ENCODE peak calls at places on chromosomes 5 and 9, in six cellular contexts. W, L, M, Q, D and B are unnamed samples.
A peak's percentile ranks its signal among the peaks of the same experiment; 100 is the strongest.

GRCh38 chr5:119356384-119357188 is 767 bp downstream of the TNFAIP8 start:
- DNase-seq in D (no peak), Q (no peak), L (no peak), M (no peak), W (no peak), B (no peak)

GRCh38 chr9:121708768-121709488 is 57.5 kb downstream of the DAB2IP start:
- DNase-seq in L (no peak), D (no peak), W (no peak), M (no peak), Q (peak; percentile 30), B (no peak)

GRCh38 chr5:74516217-74516636 is 124.3 kb downstream of the ENC1 start:
- DNase-seq in D (no peak), Q (no peak), W (peak; percentile 61), L (no peak), M (no peak), B (no peak)

GRCh38 chr9:126531035-126531571 is 82.6 kb upstream of the LMX1B start:
- DNase-seq in L (no peak), Q (no peak), M (no peak), W (no peak), D (no peak), B (no peak)

GRCh38 chr5:149093625-149094024 is 30.8 kb upstream of the SH3TC2 start:
- DNase-seq in W (no peak), M (no peak), L (no peak), Q (no peak), D (no peak), B (no peak)

GRCh38 chr9:27791311-27791710 is 218.0 kb upstream of the C9orf72 start:
- DNase-seq in D (no peak), L (no peak), W (no peak), M (no peak), Q (no peak), B (no peak)

GRCh38 chr5:139019880-139020279 is 144.7 kb upstream of the LRRTM2 start:
- DNase-seq in M (no peak), L (no peak), W (no peak), D (no peak), Q (no peak), B (no peak)

GRCh38 chr9:121566401-121567141 is 66.9 kb upstream of the GGTA1 start:
- DNase-seq in Q (no peak), D (no peak), W (no peak), M (no peak), L (no peak), B (no peak)

GRCh38 chr5:53027913-53028312 is 38.8 kb downstream of the ITGA2 start:
- DNase-seq in D (no peak), M (no peak), W (no peak), L (no peak), Q (no peak), B (no peak)

GRCh38 chr9:112361602-112362001 is 18.3 kb upstream of the HSDL2 start:
- DNase-seq in D (no peak), M (no peak), W (peak; percentile 37), Q (no peak), L (no peak), B (no peak)

GRCh38 chr5:172151661-172152210 is 36.3 kb downstream of the STK10 start:
- DNase-seq in D (no peak), L (no peak), Q (no peak), M (no peak), W (no peak), B (no peak)

GRCh38 chr9:27437652-27438373 is 86.3 kb upstream of the IFNK start:
- DNase-seq in L (no peak), D (no peak), M (no peak), Q (peak; percentile 18), W (no peak), B (no peak)

GRCh38 chr9:76116913-76117312 is 226.4 kb downstream of the PCSK5 start:
- DNase-seq in Q (no peak), D (no peak), M (no peak), L (no peak), W (no peak), B (no peak)

GRCh38 chr5:169637856-169638190 is 748 bp downstream of the DOCK2 start:
- DNase-seq in W (no peak), L (no peak), M (no peak), D (no peak), Q (no peak), B (peak; percentile 56)

GRCh38 chr5:139644001-139644456 is 4.1 kb upstream of the CXXC5 start:
- DNase-seq in D (no peak), L (no peak), M (no peak), Q (no peak), W (no peak), B (no peak)

GRCh38 chr5:139141841-139142240 is 56.3 kb downstream of the SIL1 start:
- DNase-seq in D (no peak), W (peak; percentile 62), Q (no peak), L (no peak), M (no peak), B (no peak)

GRCh38 chr9:33924978-33925797 is 108.2 kb downstream of the UBE2R2 start:
- DNase-seq in D (no peak), M (no peak), L (peak; percentile 73), Q (peak; percentile 30), W (peak; percentile 61), B (peak; percentile 52)

GRCh38 chr9:121779381-121780117 is 128.1 kb downstream of the DAB2IP start:
- DNase-seq in Q (no peak), W (no peak), M (no peak), D (peak; percentile 5), L (no peak), B (no peak)

GRCh38 chr9:7266911-7267555 is 509.3 kb downstream of the KDM4C start:
- DNase-seq in Q (no peak), D (no peak), M (no peak), L (no peak), W (no peak), B (no peak)

GRCh38 chr5:136598901-136599300 is 233.6 kb upstream of the TRPC7 start:
- DNase-seq in L (no peak), M (no peak), W (no peak), Q (no peak), D (no peak), B (no peak)

GRCh38 chr5:24510523-24510988 is 134.2 kb downstream of the CDH10 start:
- DNase-seq in M (no peak), L (no peak), Q (no peak), D (no peak), W (peak; percentile 82), B (no peak)

GRCh38 chr5:63963080-63963735 is 963 bp upstream of the HTR1A start:
- DNase-seq in W (peak; percentile 56), Q (peak; percentile 38), D (peak; percentile 1), M (no peak), L (peak; percentile 75), B (peak; percentile 43)

GRCh38 chr5:14108170-14108996 is 34.8 kb upstream of the TRIO start:
- DNase-seq in M (peak; percentile 43), Q (peak; percentile 78), D (peak; percentile 44), L (peak; percentile 65), W (peak; percentile 54), B (peak; percentile 35)

GRCh38 chr5:154405078-154405792 is 40.6 kb upstream of the SAP30L start:
- DNase-seq in D (no peak), W (peak; percentile 59), L (peak; percentile 91), M (peak; percentile 86), Q (peak; percentile 87), B (peak; percentile 85)

GRCh38 chr5:159041754-159042153 is 58.0 kb downstream of the EBF1 start:
- DNase-seq in Q (no peak), W (no peak), D (no peak), M (no peak), L (no peak), B (no peak)

GRCh38 chr5:40446910-40447309 is 232.8 kb upstream of the PTGER4 start:
- DNase-seq in M (no peak), L (no peak), Q (no peak), D (no peak), W (peak; percentile 73), B (no peak)

GRCh38 chr5:149937610-149938009 is 7.0 kb downstream of the PDE6A start:
- DNase-seq in D (no peak), W (no peak), L (no peak), M (no peak), Q (no peak), B (no peak)

GRCh38 chr5:83553000-83553486 is 81.5 kb downstream of the VCAN start:
- DNase-seq in M (no peak), Q (no peak), D (no peak), W (no peak), L (no peak), B (no peak)

GRCh38 chr5:61949054-61949679 is 356.8 kb upstream of the KIF2A start:
- DNase-seq in D (no peak), M (no peak), Q (no peak), L (no peak), W (no peak), B (no peak)

GRCh38 chr9:113462781-113463286 is 693 bp upstream of the RGS3 start:
- DNase-seq in Q (no peak), M (no peak), L (no peak), W (no peak), D (no peak), B (no peak)

GRCh38 chr5:22846686-22847085 is 6.5 kb downstream of the CDH12 start:
- DNase-seq in D (no peak), M (no peak), Q (no peak), L (no peak), W (no peak), B (no peak)

GRCh38 chr5:22693125-22693524 is 160.0 kb downstream of the CDH12 start:
- DNase-seq in D (no peak), Q (no peak), M (no peak), W (no peak), L (no peak), B (no peak)

DNA sequence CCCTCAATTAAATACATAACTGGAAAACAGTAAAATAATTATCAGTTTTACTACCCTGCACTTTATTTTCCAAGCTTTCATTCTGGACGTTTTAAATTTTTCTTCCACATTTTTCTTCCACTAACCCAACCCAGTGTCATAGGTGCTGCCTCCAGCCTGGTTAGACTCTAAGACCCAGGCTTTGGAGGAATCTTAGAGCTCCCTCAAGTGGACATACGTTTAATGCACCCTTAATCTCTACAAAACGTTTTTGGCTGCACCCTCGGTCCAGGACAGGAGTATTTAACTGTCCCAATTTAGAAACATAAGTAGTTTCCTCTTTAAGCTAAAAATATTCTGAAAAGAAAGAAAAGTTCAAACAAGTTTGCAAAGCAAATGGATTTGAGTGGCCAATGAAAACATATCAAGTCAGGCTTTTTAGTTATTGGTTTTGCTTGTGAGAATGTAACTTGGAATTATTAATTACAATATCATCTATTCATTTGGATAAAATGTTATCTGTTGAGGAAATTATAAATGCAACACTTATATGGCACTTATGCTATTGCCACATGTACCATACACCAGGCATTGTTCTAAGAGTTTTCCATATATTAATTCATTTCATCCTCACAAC is 38.9 kb downstream of the CDH6 start:
- DNase-seq in D (no peak), Q (peak; percentile 63), M (no peak), L (no peak), W (peak; percentile 48), B (peak; percentile 2)
- TF ChIP-seq TAF1 in D (no peak), Q (no peak), M (no peak), L (no peak), W (no peak), B (no peak)

GRCh38 chr9:91197232-91198181 is 164.2 kb downstream of the AUH start:
- DNase-seq in L (no peak), W (peak; percentile 99), D (no peak), Q (peak; percentile 70), M (no peak), B (no peak)
- TF ChIP-seq POLR2A in L (no peak), W (peak; percentile 44), D (no peak), Q (no peak), M (no peak), B (no peak)

GRCh38 chr9:133233681-133234432 is 24.8 kb upstream of the OBP2B start:
- DNase-seq in M (no peak), L (peak; percentile 38), W (no peak), D (no peak), Q (no peak), B (no peak)
- TF ChIP-seq TAF1 in M (no peak), L (no peak), W (no peak), D (no peak), Q (no peak), B (no peak)

GRCh38 chr5:180802325-180803180 is at the start of gene MGAT1:
- DNase-seq in W (peak; percentile 65), D (no peak), Q (peak; percentile 96), M (peak; percentile 89), L (peak; percentile 90), B (peak; percentile 89)
- TF ChIP-seq POLR2A in W (no peak), D (peak; percentile 89), Q (peak; percentile 81), M (peak; percentile 76), L (peak; percentile 68), B (peak; percentile 46)